ENCODE peak calls at places on chromosomes 13 and 19, in four cellular contexts. D, Q, U and Y are unnamed samples.

GRCh38 chr19:17757125-17757524 is 5.8 kb downstream of the FCHO1 start:
- DNase-seq in D (no peak), Q (no peak), U (peak), Y (peak)

GRCh38 chr19:4589579-4590410 is 30.3 kb upstream of the SEMA6B start:
- DNase-seq in D (no peak), Q (no peak), U (no peak), Y (no peak)

GRCh38 chr19:55048446-55048845 is 10.4 kb upstream of the GP6 start:
- DNase-seq in D (no peak), Q (no peak), U (no peak), Y (no peak)

GRCh38 chr13:52845334-52845761 is 3.1 kb downstream of the PCDH8 start:
- DNase-seq in D (no peak), Q (no peak), U (no peak), Y (no peak)

GRCh38 chr13:46059405-46059804 is 6.9 kb upstream of the ZC3H13 start:
- DNase-seq in D (no peak), Q (no peak), U (no peak), Y (no peak)

GRCh38 chr19:1624458-1624857 is 19.2 kb upstream of the UQCR11 start:
- DNase-seq in D (no peak), Q (peak), U (peak), Y (peak)

GRCh38 chr13:109389456-109389855 is 396.9 kb downstream of the IRS2 start:
- DNase-seq in D (no peak), Q (no peak), U (peak), Y (no peak)

GRCh38 chr19:49447485-49448431 is 3.9 kb downstream of the PIH1D1 start:
- DNase-seq in D (no peak), Q (no peak), U (peak), Y (no peak)

GRCh38 chr19:6313398-6313969 is 19.9 kb downstream of the ACER1 start:
- DNase-seq in D (no peak), Q (no peak), U (no peak), Y (no peak)

GRCh38 chr19:51026554-51026831 is at the start of gene KLK11:
- DNase-seq in D (no peak), Q (no peak), U (no peak), Y (no peak)

GRCh38 chr13:111152836-111153235 is 37.7 kb downstream of the ARHGEF7 start:
- DNase-seq in D (no peak), Q (no peak), U (no peak), Y (peak)

GRCh38 chr13:95067303-95067702 is 233.9 kb downstream of the ABCC4 start:
- DNase-seq in D (no peak), Q (no peak), U (peak), Y (no peak)

GRCh38 chr19:34085336-34085735 is 87.0 kb upstream of the LSM14A start:
- DNase-seq in D (no peak), Q (no peak), U (no peak), Y (no peak)